ENCODE peak calls at places on chromosomes 5 and 9, in nine cellular contexts. N is fibroblast of lung; A is CD8-positive, alpha-beta T cell; M is breast epithelium; B is AG09319; R is omental fat pad; L is cardiac fibroblast; J is colonic mucosa; U is ovary. V is an unnamed sample.

GRCh38 chr5:149857499-149857898 is 87.1 kb downstream of the PDE6A start:
- DNase-seq in N (peak; percentile 27), A (no peak), M (peak; percentile 80), B (no peak), R (peak; percentile 46), L (peak; percentile 86), J (peak; percentile 96), U (no peak), V (no peak)

GRCh38 chr5:8461543-8461942 is 592.6 kb downstream of the MTRR start:
- DNase-seq in N (no peak), A (no peak), M (no peak), B (no peak), R (no peak), L (no peak), J (no peak), U (no peak), V (no peak)

GRCh38 chr9:112846528-112847488 is 43.9 kb downstream of the SLC46A2 start:
- DNase-seq in N (peak; percentile 79), A (no peak), M (no peak), B (peak; percentile 71), R (no peak), L (peak; percentile 42), J (no peak), U (no peak), V (no peak)

GRCh38 chr5:146878471-146879172 is at the start of gene PPP2R2B:
- DNase-seq in N (peak; percentile 83), A (peak; percentile 1), M (no peak), B (no peak), R (no peak), L (peak; percentile 11), J (no peak), U (no peak), V (no peak)

GRCh38 chr5:119943148-119943547 is 313.8 kb downstream of the FAM170A start:
- DNase-seq in N (peak; percentile 15), A (no peak), M (no peak), B (peak; percentile 0), R (no peak), L (peak; percentile 46), J (no peak), U (no peak), V (no peak)

GRCh38 chr5:172059661-172060100 is 53.2 kb upstream of the FBXW11 start:
- DNase-seq in N (no peak), A (no peak), M (no peak), B (no peak), R (no peak), L (peak; percentile 35), J (no peak), U (no peak), V (no peak)

GRCh38 chr5:107123014-107123413 is 547.7 kb downstream of the EFNA5 start:
- DNase-seq in N (no peak), A (no peak), M (no peak), B (no peak), R (no peak), L (no peak), J (no peak), U (no peak), V (no peak)

GRCh38 chr9:108139900-108140299 is 650.3 kb upstream of the KLF4 start:
- DNase-seq in N (no peak), A (no peak), M (no peak), B (no peak), R (no peak), L (no peak), J (no peak), U (no peak), V (no peak)

GRCh38 chr5:173714551-173715428 is 98.3 kb upstream of the BOD1 start:
- DNase-seq in N (peak; percentile 87), A (no peak), M (no peak), B (peak; percentile 25), R (no peak), L (peak; percentile 69), J (no peak), U (no peak), V (peak; percentile 52)

GRCh38 chr9:82021198-82021597 is 32.6 kb downstream of the SPATA31D1 start:
- DNase-seq in N (peak; percentile 100), A (no peak), M (peak; percentile 60), B (peak; percentile 84), R (no peak), L (peak; percentile 67), J (no peak), U (no peak), V (peak; percentile 89)

GRCh38 chr9:24912767-24913166 is 367.1 kb upstream of the IZUMO3 start:
- DNase-seq in N (no peak), A (no peak), M (no peak), B (no peak), R (no peak), L (no peak), J (no peak), U (no peak), V (no peak)

GRCh38 chr5:112917453-112918005 is 4.5 kb downstream of the REEP5 start:
- DNase-seq in N (peak; percentile 17), A (no peak), M (no peak), B (no peak), R (no peak), L (no peak), J (no peak), U (no peak), V (no peak)
- TF ChIP-seq CTCF in N (peak; percentile 21), A (no peak), M (no peak), B (no peak), R (no peak), L (peak; percentile 28), J (no peak), U (no peak), V (peak; percentile 26)

DNA sequence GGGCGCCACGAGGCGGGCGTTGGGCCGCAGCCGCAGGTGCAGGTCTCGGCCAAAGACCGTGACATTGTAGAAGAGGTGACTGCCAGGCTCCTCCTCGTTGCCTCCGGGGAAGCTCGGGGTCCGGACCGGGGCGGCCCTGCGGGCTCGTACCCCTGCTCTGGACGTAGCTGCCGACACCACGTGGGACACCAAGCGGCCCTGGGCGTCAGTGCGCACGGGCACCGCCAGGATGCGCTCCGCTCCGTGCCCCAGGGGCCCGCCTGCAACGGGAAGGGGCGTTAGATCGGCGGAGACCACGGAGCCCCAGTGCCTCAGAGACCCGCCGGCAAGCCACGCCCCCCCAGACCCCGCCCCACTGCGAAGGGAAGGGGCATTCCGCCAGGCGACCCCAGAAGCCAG is 1.4 kb downstream of the ADAMTS2 start:
- DNase-seq in N (peak; percentile 42), A (no peak), M (no peak), B (no peak), R (no peak), L (peak; percentile 69), J (peak; percentile 25), U (peak; percentile 52), V (no peak)
- TF ChIP-seq CTCF in N (peak; percentile 61), A (no peak), M (peak; percentile 27), B (peak; percentile 59), R (no peak), L (peak; percentile 69), J (no peak), U (no peak), V (peak; percentile 66)

DNA sequence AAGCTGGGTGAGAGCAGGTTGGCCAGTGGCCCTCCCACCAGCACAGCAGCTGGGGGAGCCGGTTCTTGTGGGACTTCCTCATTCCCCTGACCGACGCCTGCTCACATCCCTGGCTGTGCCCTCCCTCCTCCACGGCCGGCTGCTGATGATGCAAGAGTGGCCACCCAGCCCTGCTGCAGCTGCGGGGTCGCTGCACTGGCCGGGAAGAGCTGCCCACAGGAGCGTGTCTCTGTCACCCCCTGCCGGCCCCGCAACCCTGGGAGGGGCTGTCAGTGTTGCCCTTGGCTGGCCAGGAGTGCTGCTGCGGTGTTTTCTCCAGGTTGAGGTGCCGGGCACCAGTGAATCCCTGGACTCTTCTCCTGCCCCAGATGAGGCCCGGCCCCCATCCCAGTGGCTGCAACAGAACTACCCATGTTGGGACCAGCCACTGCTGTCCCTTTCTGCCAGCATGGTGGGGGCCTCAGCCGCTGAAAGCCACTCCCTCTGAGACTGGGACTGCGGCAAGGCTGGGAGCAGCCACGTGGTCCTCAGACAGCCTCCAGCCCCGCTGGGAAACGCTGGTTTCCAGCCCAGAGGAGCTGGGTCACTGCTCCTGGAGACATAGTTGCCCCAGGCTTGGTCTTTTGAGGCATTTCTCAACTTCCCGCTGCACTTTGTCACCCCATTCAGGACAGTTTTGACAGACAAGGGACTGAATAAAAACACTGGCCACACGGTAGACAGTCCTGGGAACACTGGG is 739 bp downstream of the CARD9 start:
- DNase-seq in N (peak; percentile 75), A (no peak), M (peak; percentile 77), B (peak; percentile 52), R (no peak), L (peak; percentile 80), J (peak; percentile 44), U (no peak), V (peak; percentile 75)
- TF ChIP-seq CTCF in N (peak; percentile 46), A (no peak), M (no peak), B (peak; percentile 30), R (no peak), L (no peak), J (no peak), U (no peak), V (peak; percentile 43)

GRCh38 chr5:71783891-71784290 is 64.8 kb downstream of the CARTPT start:
- DNase-seq in N (no peak), A (no peak), M (no peak), B (no peak), R (no peak), L (no peak), J (no peak), U (no peak), V (no peak)

GRCh38 chr5:71782393-71782770 is 63.3 kb downstream of the CARTPT start:
- DNase-seq in N (no peak), A (no peak), M (no peak), B (no peak), R (no peak), L (no peak), J (no peak), U (no peak), V (no peak)

GRCh38 chr5:71780597-71780996 is 61.5 kb downstream of the CARTPT start:
- DNase-seq in N (no peak), A (no peak), M (no peak), B (no peak), R (no peak), L (no peak), J (no peak), U (no peak), V (no peak)

GRCh38 chr5:71786337-71787060 is 67.4 kb downstream of the CARTPT start:
- DNase-seq in N (no peak), A (no peak), M (no peak), B (no peak), R (no peak), L (no peak), J (no peak), U (no peak), V (no peak)

DNA sequence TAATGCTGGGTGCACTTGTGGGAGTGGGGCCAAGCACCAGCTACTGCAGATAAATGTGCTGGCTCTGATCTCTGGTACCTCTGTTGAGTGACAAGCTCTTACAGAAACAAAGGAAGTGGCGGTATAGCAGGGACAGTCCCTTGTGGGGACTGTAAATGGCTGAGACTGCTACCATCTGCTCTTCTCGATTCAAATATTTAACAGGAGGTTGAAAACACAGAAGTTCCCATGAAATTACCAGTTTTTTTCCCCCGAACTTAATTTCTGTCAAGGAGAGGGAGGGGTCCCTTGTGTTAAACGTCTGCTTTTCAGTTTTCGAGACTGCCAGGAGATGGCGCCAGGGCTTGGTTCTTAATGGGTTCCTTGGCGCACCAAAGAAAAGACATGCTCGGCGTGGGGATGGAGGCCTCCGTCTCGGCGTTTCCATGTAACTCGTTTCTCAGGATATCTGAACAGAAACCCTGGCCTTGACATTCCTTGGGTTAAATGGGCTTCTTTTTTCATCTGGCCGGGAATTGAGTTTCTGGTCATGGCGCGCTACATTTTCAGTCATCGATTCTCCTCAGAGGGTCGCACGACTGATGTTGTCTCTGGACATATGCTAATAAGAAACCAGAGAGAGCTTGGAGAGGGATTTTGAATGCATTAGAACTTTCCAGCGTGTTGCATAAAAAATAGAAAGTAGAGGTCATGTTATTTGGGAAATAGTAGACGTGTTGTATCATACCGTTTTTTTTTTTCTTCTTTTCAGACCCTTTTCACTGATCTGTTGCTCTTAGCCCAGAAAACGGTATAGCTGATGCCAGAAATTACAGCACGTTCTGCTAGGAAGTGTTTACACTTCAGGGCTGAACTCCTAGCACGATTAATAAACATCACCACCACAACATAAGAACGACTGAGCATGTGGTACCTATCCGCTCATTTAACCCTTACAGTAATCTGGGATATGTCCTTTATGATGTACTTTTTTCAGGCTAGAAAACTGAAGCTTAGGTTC is 64.0 kb downstream of the CARTPT start:
- DNase-seq in N (peak; percentile 66), A (no peak), M (peak; percentile 59), B (peak; percentile 43), R (peak; percentile 59), L (peak; percentile 85), J (peak; percentile 83), U (peak; percentile 88), V (peak; percentile 36)
- TF ChIP-seq CTCF in N (peak; percentile 83), A (peak; percentile 32), M (peak; percentile 81), B (peak; percentile 86), R (peak; percentile 30), L (peak; percentile 88), J (peak; percentile 68), U (peak; percentile 41), V (peak; percentile 94)